ENCODE peak calls at places on chromosome 1, in six cellular contexts. Z is neural progenitor cell, W is PC-3, H is mammary epithelial cell, K is H9, J is NT2/D1. S is an unnamed sample.
A peak's percentile ranks its signal among the peaks of the same experiment; 100 is the strongest.

GRCh38 chr1:232937741-232938375 is 12.6 kb upstream of the NTPCR start:
- DNase-seq in Z (no peak), W (no peak), H (no peak), K (no peak), J (no peak), S (peak; percentile 76)

GRCh38 chr1:212915245-212916091 is 34.9 kb upstream of the VASH2 start:
- DNase-seq in Z (peak; percentile 36), W (peak; percentile 29), H (no peak), K (peak; percentile 64), J (peak; percentile 67), S (peak; percentile 28)

GRCh38 chr1:109669246-109669948 is 1.5 kb downstream of the GSTM2 start:
- DNase-seq in Z (no peak), W (no peak), H (no peak), K (no peak), J (no peak), S (no peak)

GRCh38 chr1:235326719-235327558 is 1.0 kb downstream of the ARID4B start:
- DNase-seq in Z (peak; percentile 60), W (peak; percentile 11), H (peak; percentile 45), K (peak; percentile 41), J (peak; percentile 13), S (peak; percentile 71)

GRCh38 chr1:87154351-87154750 is 174.3 kb upstream of the LMO4 start:
- DNase-seq in Z (no peak), W (no peak), H (no peak), K (no peak), J (no peak), S (no peak)

GRCh38 chr1:73044241-73044640 is 761.9 kb upstream of the NEGR1 start:
- DNase-seq in Z (no peak), W (no peak), H (no peak), K (no peak), J (no peak), S (no peak)

GRCh38 chr1:42759114-42759513 is 7.7 kb downstream of the P3H1 start:
- DNase-seq in Z (peak; percentile 29), W (no peak), H (no peak), K (peak; percentile 76), J (no peak), S (no peak)

GRCh38 chr1:225652726-225653462 is at the start of gene ENAH:
- DNase-seq in Z (peak; percentile 94), W (peak; percentile 88), H (peak; percentile 76), K (peak; percentile 84), J (peak; percentile 75), S (peak; percentile 95)

GRCh38 chr1:226659136-226659535 is 79.9 kb downstream of the ITPKB start:
- DNase-seq in Z (no peak), W (no peak), H (no peak), K (no peak), J (no peak), S (no peak)

GRCh38 chr1:185595835-185596667 is 138.1 kb upstream of the HMCN1 start:
- DNase-seq in Z (peak; percentile 69), W (peak; percentile 64), H (peak; percentile 44), K (peak; percentile 67), J (peak; percentile 66), S (peak; percentile 66)

GRCh38 chr1:53708687-53709086 is 30.3 kb downstream of the GLIS1 start:
- DNase-seq in Z (no peak), W (no peak), H (no peak), K (no peak), J (no peak), S (no peak)

GRCh38 chr1:205913451-205914204 is 29.6 kb downstream of the SLC26A9 start:
- DNase-seq in Z (no peak), W (no peak), H (no peak), K (no peak), J (no peak), S (no peak)

GRCh38 chr1:209356909-209357498 is 226.5 kb upstream of the CAMK1G start:
- DNase-seq in Z (no peak), W (peak; percentile 79), H (no peak), K (no peak), J (peak; percentile 68), S (no peak)

GRCh38 chr1:29260531-29260930 is 24.2 kb downstream of the PTPRU start:
- DNase-seq in Z (peak; percentile 1), W (no peak), H (no peak), K (peak; percentile 63), J (no peak), S (no peak)

GRCh38 chr1:41898191-41898713 is 20.5 kb downstream of the HIVEP3 start:
- DNase-seq in Z (no peak), W (peak; percentile 54), H (no peak), K (no peak), J (no peak), S (no peak)

GRCh38 chr1:26723013-26723991 is 27.5 kb downstream of the ARID1A start:
- DNase-seq in Z (peak; percentile 87), W (peak; percentile 46), H (peak; percentile 93), K (peak; percentile 88), J (peak; percentile 87), S (peak; percentile 96)

GRCh38 chr1:101451888-101452287 is 215.1 kb downstream of the S1PR1 start:
- DNase-seq in Z (no peak), W (no peak), H (no peak), K (no peak), J (no peak), S (no peak)

GRCh38 chr1:40059960-40060337 is 19.4 kb downstream of the CAP1 start:
- DNase-seq in Z (no peak), W (no peak), H (peak; percentile 43), K (no peak), J (no peak), S (no peak)

GRCh38 chr1:25074828-25075227 is 144.8 kb upstream of the RUNX3 start:
- DNase-seq in Z (no peak), W (no peak), H (no peak), K (no peak), J (no peak), S (no peak)
- H3K9ac ChIP-seq in Z (no peak overlapping the region), W (no peak overlapping the region), H (no peak overlapping the region), K (no peak overlapping the region), J (no peak overlapping the region), S (no peak overlapping the region)

DNA sequence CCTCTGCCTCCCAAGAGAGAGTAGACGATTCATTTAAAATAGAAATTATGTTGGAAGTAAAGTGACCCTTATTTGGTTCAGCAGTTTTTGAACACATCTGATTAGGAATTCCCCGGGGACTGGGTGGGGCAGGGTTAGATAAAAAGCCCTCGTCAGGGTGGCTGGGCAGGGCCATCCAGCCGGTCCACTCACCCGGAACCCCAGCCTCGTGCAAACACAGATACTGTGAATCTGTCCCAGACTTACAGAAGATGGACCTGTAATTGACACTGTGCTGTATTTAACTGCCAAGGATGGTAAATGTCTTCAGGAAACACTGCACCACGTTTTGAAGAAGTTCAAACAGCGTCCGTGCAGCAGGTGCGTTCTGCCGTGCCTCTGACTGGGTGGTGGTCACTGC is 63.7 kb downstream of the PRDM16 start:
- DNase-seq in Z (no peak), W (no peak), H (no peak), K (no peak), J (no peak), S (no peak)
- H3K9ac ChIP-seq in Z (no peak overlapping the region), W (no peak overlapping the region), H (no peak overlapping the region), K (no peak overlapping the region), J (no peak overlapping the region), S (no peak overlapping the region)

DNA sequence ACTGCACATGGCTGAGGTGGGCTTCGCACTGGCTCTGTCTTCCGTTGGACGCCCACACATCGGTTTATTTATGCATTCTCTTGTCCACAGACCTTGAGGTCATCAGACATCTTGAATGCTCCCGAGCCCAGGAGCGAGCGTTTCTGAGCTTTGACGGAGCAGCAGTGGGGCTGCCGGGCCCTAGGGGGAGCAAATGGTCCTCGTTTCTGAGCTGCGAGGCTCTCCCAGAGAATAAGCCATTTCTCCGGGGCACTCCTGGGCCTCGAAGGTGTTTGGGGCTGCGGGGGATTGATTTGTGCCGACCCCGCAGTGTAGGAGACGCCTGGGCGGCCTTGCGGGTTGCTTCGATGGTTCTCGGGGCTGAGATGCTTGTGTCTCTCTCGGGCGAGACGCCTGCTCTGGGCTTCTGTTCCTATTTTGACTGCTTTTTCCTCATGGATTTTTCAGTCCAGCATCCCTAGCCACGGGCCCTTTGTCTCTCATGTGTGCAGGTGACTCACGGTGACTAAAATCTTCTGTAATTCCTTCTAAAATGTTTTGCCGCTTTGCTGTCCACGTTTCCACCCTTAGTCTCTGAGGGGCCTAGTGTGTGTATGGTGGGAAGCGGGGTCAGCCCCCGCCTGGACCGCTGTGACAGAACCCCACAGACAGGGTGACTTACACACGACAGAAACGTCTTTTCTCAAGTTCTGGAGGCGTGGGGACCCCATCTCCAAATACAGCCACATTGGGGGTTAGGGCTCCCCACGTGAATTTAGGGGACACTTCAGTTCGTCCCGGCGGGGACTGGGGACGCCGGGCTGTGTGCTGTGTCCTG is 62.1 kb downstream of the FAAP20 start:
- DNase-seq in Z (peak; percentile 79), W (peak; percentile 91), H (peak; percentile 69), K (peak; percentile 79), J (no peak), S (peak; percentile 89)
- H3K9ac ChIP-seq in Z (no peak overlapping the region), W (peak overlapping the region; percentile 82), H (peak overlapping the region; percentile 75), K (no peak overlapping the region), J (peak overlapping the region; percentile 70), S (peak overlapping the region; percentile 81)

DNA sequence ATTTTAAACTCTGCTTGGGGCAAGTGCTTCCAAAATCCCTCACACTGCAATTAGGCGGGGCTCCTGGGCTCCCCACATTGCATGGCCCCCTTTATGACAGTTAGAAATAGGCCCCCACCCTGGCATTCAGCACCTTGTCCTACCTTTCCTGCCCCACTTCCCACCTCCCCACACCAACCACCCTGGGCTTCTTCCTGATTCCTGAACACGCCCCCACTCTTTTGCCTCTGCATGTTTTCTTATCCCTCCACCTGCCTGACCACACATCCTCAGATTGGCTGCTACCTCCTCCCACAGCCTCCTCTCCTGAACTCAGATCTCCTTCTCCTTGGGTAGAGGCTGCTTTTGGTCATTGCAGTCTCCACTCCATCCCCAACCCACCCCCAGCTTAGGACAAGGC is 1.5 kb downstream of the MOB3C start:
- DNase-seq in Z (no peak), W (no peak), H (no peak), K (no peak), J (no peak), S (no peak)
- H3K9ac ChIP-seq in Z (no peak overlapping the region), W (no peak overlapping the region), H (no peak overlapping the region), K (no peak overlapping the region), J (no peak overlapping the region), S (no peak overlapping the region)

DNA sequence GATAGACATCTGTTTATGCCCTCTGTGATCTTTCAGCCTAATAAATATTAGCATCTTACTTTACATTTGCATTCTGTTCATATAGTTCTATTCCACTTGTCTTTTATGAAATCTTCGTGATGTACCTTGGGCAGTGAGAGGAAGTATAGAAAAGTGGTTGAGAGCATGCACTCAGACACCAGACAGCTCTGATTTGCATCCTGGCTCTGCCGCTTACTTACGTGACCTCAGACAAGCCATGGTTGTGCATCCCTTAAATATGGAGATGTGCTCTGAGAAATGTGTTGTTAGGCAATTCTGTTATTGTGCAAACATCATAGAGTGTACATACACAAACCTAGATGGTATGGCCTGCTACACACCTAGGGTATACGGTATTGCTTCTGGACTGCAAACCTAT is 22.9 kb downstream of the OVGP1 start:
- DNase-seq in Z (no peak), W (no peak), H (no peak), K (no peak), J (no peak), S (no peak)
- H3K9ac ChIP-seq in Z (no peak overlapping the region), W (no peak overlapping the region), H (no peak overlapping the region), K (no peak overlapping the region), J (no peak overlapping the region), S (no peak overlapping the region)